ENCODE peak calls at places on chromosomes 6 and 20, in four cellular contexts. One of them, this sample, is unnamed. For H3K4me1, H3K27me3 and H3K9me3, the result is how much of the 10 kb centered on the place peaks cover.

GRCh38 chr6:21999012-21999528 is 297.8 kb downstream of the PRL start:
- DNase-seq in upper lobe of left lung: no peak
- DNase-seq in suprapubic skin: no peak
- DNase-seq in cardiac muscle cell: no peak
- DNase-seq in this sample: no peak

GRCh38 chr6:143517447-143517773 is 5.9 kb upstream of the FUCA2 start:
- DNase-seq in upper lobe of left lung: no peak
- DNase-seq in suprapubic skin: no peak
- DNase-seq in cardiac muscle cell: no peak
- DNase-seq in this sample: no peak

GRCh38 chr6:165480916-165481315 is 171.5 kb upstream of the C6orf118 start:
- DNase-seq in upper lobe of left lung: no peak
- DNase-seq in suprapubic skin: no peak
- DNase-seq in cardiac muscle cell: no peak
- DNase-seq in this sample: no peak

GRCh38 chr6:26109776-26110175 is 22.5 kb downstream of the HFE start:
- DNase-seq in upper lobe of left lung: no peak
- DNase-seq in suprapubic skin: no peak
- DNase-seq in cardiac muscle cell: no peak
- DNase-seq in this sample: no peak

GRCh38 chr6:129667621-129668020 is 42.4 kb downstream of the ARHGAP18 start:
- DNase-seq in upper lobe of left lung: no peak
- DNase-seq in suprapubic skin: no peak
- DNase-seq in cardiac muscle cell: no peak
- DNase-seq in this sample: no peak

GRCh38 chr6:51386347-51386836 is 567.7 kb downstream of the TFAP2B start:
- DNase-seq in upper lobe of left lung: no peak
- DNase-seq in suprapubic skin: no peak
- DNase-seq in cardiac muscle cell: no peak
- DNase-seq in this sample: no peak

GRCh38 chr6:36333889-36334288 is 2.8 kb downstream of the BNIP5 start:
- DNase-seq in upper lobe of left lung: no peak
- DNase-seq in suprapubic skin: no peak
- DNase-seq in cardiac muscle cell: no peak
- DNase-seq in this sample: no peak

GRCh38 chr20:31809656-31810055 is 9.5 kb upstream of the MYLK2 start:
- DNase-seq in upper lobe of left lung: no peak
- DNase-seq in suprapubic skin: no peak
- DNase-seq in cardiac muscle cell: no peak
- DNase-seq in this sample: no peak

GRCh38 chr6:41451039-41451438 is 95.1 kb upstream of the FOXP4 start:
- DNase-seq in upper lobe of left lung: no peak
- DNase-seq in suprapubic skin: no peak
- DNase-seq in cardiac muscle cell: peak
- DNase-seq in this sample: no peak

GRCh38 chr6:119030759-119031158 is 47.7 kb downstream of the FAM184A start:
- DNase-seq in upper lobe of left lung: no peak
- DNase-seq in suprapubic skin: no peak
- DNase-seq in cardiac muscle cell: no peak
- DNase-seq in this sample: no peak

GRCh38 chr20:10109621-10110020 is 74.8 kb downstream of the ANKEF1 start:
- DNase-seq in upper lobe of left lung: no peak
- DNase-seq in suprapubic skin: no peak
- DNase-seq in cardiac muscle cell: no peak
- DNase-seq in this sample: no peak

GRCh38 chr6:17394192-17394611 is 807 bp downstream of the CAP2 start:
- DNase-seq in upper lobe of left lung: no peak
- DNase-seq in suprapubic skin: no peak
- DNase-seq in cardiac muscle cell: peak
- DNase-seq in this sample: no peak

GRCh38 chr6:140623498-140623897 is 1249.0 kb upstream of the CITED2 start:
- DNase-seq in upper lobe of left lung: no peak
- DNase-seq in suprapubic skin: no peak
- DNase-seq in cardiac muscle cell: no peak
- DNase-seq in this sample: no peak

GRCh38 chr6:8506123-8506522 is 70.8 kb upstream of the SLC35B3 start:
- DNase-seq in upper lobe of left lung: no peak
- DNase-seq in suprapubic skin: no peak
- DNase-seq in cardiac muscle cell: peak
- DNase-seq in this sample: no peak

GRCh38 chr6:150830409-150831165 is 34.9 kb upstream of the MTHFD1L start:
- DNase-seq in upper lobe of left lung: no peak
- DNase-seq in suprapubic skin: no peak
- DNase-seq in cardiac muscle cell: no peak
- DNase-seq in this sample: no peak

GRCh38 chr6:160013987-160014868 is 45.3 kb downstream of the IGF2R start:
- DNase-seq in upper lobe of left lung: no peak
- DNase-seq in suprapubic skin: no peak
- DNase-seq in cardiac muscle cell: no peak
- DNase-seq in this sample: no peak

GRCh38 chr20:34129518-34130162 is 17.6 kb upstream of the EIF2S2 start:
- DNase-seq in upper lobe of left lung: no peak
- DNase-seq in suprapubic skin: no peak
- DNase-seq in cardiac muscle cell: peak
- DNase-seq in this sample: peak

GRCh38 chr6:2178125-2178524 is 67.3 kb downstream of the GMDS start:
- DNase-seq in upper lobe of left lung: no peak
- DNase-seq in suprapubic skin: no peak
- DNase-seq in cardiac muscle cell: no peak
- DNase-seq in this sample: no peak

GRCh38 chr20:31641391-31641790 is 3.7 kb downstream of the COX4I2 start:
- DNase-seq in upper lobe of left lung: no peak
- DNase-seq in suprapubic skin: no peak
- DNase-seq in cardiac muscle cell: no peak
- DNase-seq in this sample: no peak

GRCh38 chr6:14016432-14016831 is 91.7 kb downstream of the RNF182 start:
- DNase-seq in upper lobe of left lung: peak
- DNase-seq in suprapubic skin: no peak
- DNase-seq in cardiac muscle cell: no peak
- DNase-seq in this sample: no peak

GRCh38 chr20:41141153-41141815 is 3.9 kb downstream of the PLCG1 start:
- DNase-seq in upper lobe of left lung: peak
- DNase-seq in suprapubic skin: no peak
- DNase-seq in cardiac muscle cell: no peak
- DNase-seq in this sample: no peak

GRCh38 chr6:116682334-116682712 is 1.3 kb downstream of the KPNA5 start:
- DNase-seq in upper lobe of left lung: no peak
- DNase-seq in suprapubic skin: no peak
- DNase-seq in cardiac muscle cell: no peak
- DNase-seq in this sample: peak

DNA sequence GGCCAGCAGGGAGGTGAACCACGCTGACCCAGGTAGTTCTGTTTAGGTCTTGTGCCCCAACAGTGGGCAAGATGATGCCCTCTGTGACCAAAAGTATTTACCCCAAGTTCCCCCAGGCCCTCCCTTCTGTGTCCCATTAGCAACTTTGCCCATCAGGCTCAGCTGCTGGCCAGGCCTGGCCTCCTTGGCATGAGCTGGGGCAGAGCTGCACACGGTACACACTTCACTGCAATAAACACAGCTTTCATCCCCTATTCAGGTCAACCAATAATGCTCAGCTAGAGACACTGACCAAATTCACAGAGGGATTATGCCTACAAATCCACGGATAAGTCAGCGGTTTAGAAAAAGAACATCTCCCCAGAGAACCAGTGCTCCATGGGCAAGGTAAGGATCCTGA is 103.7 kb downstream of the SLC23A2 start:
- DNase-seq in upper lobe of left lung: no peak
- DNase-seq in suprapubic skin: no peak
- DNase-seq in cardiac muscle cell: no peak
- DNase-seq in this sample: no peak
- H3K4me1 ChIP-seq in upper lobe of left lung: under half
- H3K4me1 ChIP-seq in suprapubic skin: under half
- H3K4me1 ChIP-seq in cardiac muscle cell: under half
- H3K4me1 ChIP-seq in this sample: under half

DNA sequence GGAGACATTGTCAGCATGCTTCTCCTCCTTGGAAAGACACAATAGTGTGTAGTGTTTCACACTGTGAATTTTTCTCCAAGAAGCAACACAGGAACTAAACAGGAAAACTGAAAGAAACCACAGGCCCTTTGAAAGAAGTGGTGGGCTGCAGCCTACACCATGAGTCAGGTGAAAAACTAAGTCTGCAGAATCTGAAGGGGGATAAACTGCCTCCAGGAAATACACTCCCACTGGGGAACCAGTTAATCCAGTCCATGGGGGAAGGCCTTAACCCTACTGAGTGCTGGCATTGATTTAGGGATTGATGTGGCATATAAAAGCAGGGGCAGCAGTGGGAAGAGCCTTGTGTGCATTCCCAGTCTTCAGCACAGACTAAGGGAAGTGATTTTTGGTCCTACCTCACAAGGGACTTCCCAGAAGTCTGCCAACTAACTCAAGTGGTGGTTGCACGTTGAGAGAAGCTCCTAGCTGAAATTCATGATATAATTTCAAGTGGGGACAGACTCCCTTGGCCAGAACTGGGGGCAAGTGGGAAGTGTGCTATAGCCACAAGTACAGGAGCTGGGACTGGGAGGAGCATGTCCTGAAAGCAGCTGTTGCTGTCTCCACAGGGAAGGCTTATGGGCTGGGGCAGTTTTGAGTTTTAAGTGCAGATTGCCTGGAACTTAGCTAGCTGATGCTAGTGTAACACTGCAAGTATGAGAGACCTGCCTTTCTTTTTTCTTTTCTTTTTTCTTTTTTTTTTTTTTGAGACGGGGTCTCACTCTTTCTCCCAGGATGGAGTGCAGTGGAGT is 31.3 kb downstream of the CITED2 start:
- DNase-seq in upper lobe of left lung: no peak
- DNase-seq in suprapubic skin: no peak
- DNase-seq in cardiac muscle cell: no peak
- DNase-seq in this sample: no peak
- H3K27me3 ChIP-seq in upper lobe of left lung: under half
- H3K27me3 ChIP-seq in suprapubic skin: under half
- H3K27me3 ChIP-seq in cardiac muscle cell: under half
- H3K27me3 ChIP-seq in this sample: under half

GRCh38 chr6:158344534-158344933 is 32.3 kb downstream of the TULP4 start:
- DNase-seq in upper lobe of left lung: no peak
- DNase-seq in suprapubic skin: no peak
- DNase-seq in cardiac muscle cell: no peak
- DNase-seq in this sample: no peak
- H3K9me3 ChIP-seq in upper lobe of left lung: under half
- H3K9me3 ChIP-seq in suprapubic skin: under half
- H3K9me3 ChIP-seq in cardiac muscle cell: under half
- H3K9me3 ChIP-seq in this sample: under half

GRCh38 chr20:43959079-43959919 is 44.6 kb downstream of the TOX2 start:
- DNase-seq in upper lobe of left lung: no peak
- DNase-seq in suprapubic skin: no peak
- DNase-seq in cardiac muscle cell: peak
- DNase-seq in this sample: peak
- H3K4me1 ChIP-seq in upper lobe of left lung: half or more
- H3K4me1 ChIP-seq in suprapubic skin: under half
- H3K4me1 ChIP-seq in cardiac muscle cell: under half
- H3K4me1 ChIP-seq in this sample: half or more

This sample was measured in CD8-positive, alpha-beta memory T cell.